ENCODE peak calls at places on chromosomes 16 and 17, in ten cellular contexts. N is H9, A is WERI-Rb-1, Z is A549, F is fibroblast of pulmonary artery, P is MM.1S, R is heart right ventricle, B is kidney epithelial cell, C is pancreas, J is lower leg skin. I is an unnamed sample.

GRCh38 chr16:87389245-87389644 is 2.9 kb upstream of the MAP1LC3B start:
- DNase-seq in N (no peak), A (peak), Z (no peak), F (no peak), P (no peak), R (no peak), B (no peak), C (peak), J (no peak), I (no peak)

GRCh38 chr17:78325076-78325712 is 34.7 kb downstream of the SOCS3 start:
- DNase-seq in N (no peak), A (no peak), Z (no peak), F (peak), P (no peak), R (peak), B (no peak), C (no peak), J (no peak), I (no peak)

GRCh38 chr17:57283203-57283971 is 27.1 kb downstream of the MSI2 start:
- DNase-seq in N (no peak), A (no peak), Z (no peak), F (no peak), P (no peak), R (no peak), B (no peak), C (no peak), J (no peak), I (no peak)

GRCh38 chr16:2692251-2692947 is 10.1 kb downstream of the KCTD5 start:
- DNase-seq in N (no peak), A (no peak), Z (no peak), F (no peak), P (no peak), R (peak), B (no peak), C (no peak), J (no peak), I (no peak)

GRCh38 chr16:57624044-57624688 is 4.3 kb upstream of the ADGRG1 start:
- DNase-seq in N (no peak), A (no peak), Z (no peak), F (peak), P (no peak), R (no peak), B (peak), C (no peak), J (no peak), I (no peak)

GRCh38 chr17:36070427-36070826 is 6.4 kb downstream of the CCL18 start:
- DNase-seq in N (no peak), A (no peak), Z (no peak), F (no peak), P (no peak), R (no peak), B (no peak), C (no peak), J (no peak), I (no peak)

GRCh38 chr17:48728232-48729231 is at the start of gene HOXB13:
- DNase-seq in N (peak), A (peak), Z (peak), F (peak), P (peak), R (peak), B (no peak), C (no peak), J (no peak), I (no peak)

GRCh38 chr17:61208301-61209098 is 191.1 kb upstream of the TBX2 start:
- DNase-seq in N (no peak), A (no peak), Z (no peak), F (peak), P (no peak), R (no peak), B (no peak), C (no peak), J (no peak), I (no peak)

GRCh38 chr16:59046335-59046734 is 312.2 kb upstream of the GOT2 start:
- DNase-seq in N (no peak), A (no peak), Z (no peak), F (no peak), P (no peak), R (no peak), B (no peak), C (no peak), J (no peak), I (no peak)

GRCh38 chr16:22388101-22388644 is 13.8 kb upstream of the CDR2 start:
- DNase-seq in N (no peak), A (no peak), Z (no peak), F (no peak), P (no peak), R (no peak), B (no peak), C (no peak), J (no peak), I (no peak)

GRCh38 chr17:71412803-71413202 is 708.0 kb upstream of the SOX9 start:
- DNase-seq in N (no peak), A (no peak), Z (peak), F (peak), P (no peak), R (no peak), B (peak), C (no peak), J (no peak), I (no peak)

GRCh38 chr16:51416921-51417320 is 265.9 kb upstream of the SALL1 start:
- DNase-seq in N (no peak), A (no peak), Z (no peak), F (peak), P (no peak), R (no peak), B (no peak), C (no peak), J (no peak), I (no peak)

GRCh38 chr17:56247816-56248215 is 94.5 kb downstream of the ANKFN1 start:
- DNase-seq in N (no peak), A (peak), Z (no peak), F (no peak), P (no peak), R (no peak), B (no peak), C (no peak), J (no peak), I (no peak)

GRCh38 chr16:2019500-2019899 is at the start of gene NPW:
- DNase-seq in N (no peak), A (no peak), Z (no peak), F (no peak), P (no peak), R (no peak), B (no peak), C (no peak), J (no peak), I (no peak)

GRCh38 chr16:74216319-74216718 is 80.3 kb upstream of the PSMD7 start:
- DNase-seq in N (no peak), A (no peak), Z (no peak), F (peak), P (no peak), R (no peak), B (no peak), C (no peak), J (no peak), I (no peak)

GRCh38 chr16:61820398-61820797 is 215.8 kb downstream of the CDH8 start:
- DNase-seq in N (no peak), A (no peak), Z (no peak), F (peak), P (peak), R (no peak), B (peak), C (no peak), J (no peak), I (no peak)

GRCh38 chr16:49183911-49184310 is 97.7 kb downstream of the CBLN1 start:
- DNase-seq in N (peak), A (peak), Z (peak), F (no peak), P (peak), R (no peak), B (no peak), C (no peak), J (no peak), I (no peak)

GRCh38 chr17:60559659-60559994 is 33.6 kb upstream of the APPBP2 start:
- DNase-seq in N (no peak), A (no peak), Z (no peak), F (no peak), P (no peak), R (no peak), B (no peak), C (no peak), J (no peak), I (no peak)

GRCh38 chr17:43584666-43585102 is 38.5 kb upstream of the ETV4 start:
- DNase-seq in N (no peak), A (no peak), Z (no peak), F (peak), P (no peak), R (no peak), B (no peak), C (no peak), J (no peak), I (no peak)

DNA sequence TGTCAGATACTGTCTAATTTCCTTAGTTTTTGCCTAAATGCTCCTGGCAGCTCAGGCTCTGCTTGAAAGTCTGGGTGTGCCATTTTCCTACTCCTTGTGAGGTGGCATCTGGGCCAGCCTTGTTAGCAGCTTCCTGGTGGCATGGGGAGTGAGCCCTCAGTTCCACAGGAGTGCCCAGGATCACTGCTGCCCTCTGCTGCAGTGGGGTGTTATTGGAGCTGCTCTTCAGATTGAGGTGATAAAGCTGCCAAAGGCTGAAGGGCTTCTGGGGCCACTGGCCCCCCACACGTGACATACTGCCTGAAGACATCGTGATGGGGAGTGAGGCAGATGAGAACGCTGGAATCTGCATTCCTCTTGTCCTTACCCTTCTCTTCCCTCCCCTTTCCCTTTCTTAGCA is 27.4 kb downstream of the CEP95 start:
- DNase-seq in N (no peak), A (peak), Z (peak), F (no peak), P (no peak), R (no peak), B (no peak), C (no peak), J (no peak), I (no peak)
- TF ChIP-seq CTCF in N (no peak), A (peak), Z (peak), F (peak), P (no peak), R (no peak), B (peak), C (no peak), J (no peak), I (peak)

DNA sequence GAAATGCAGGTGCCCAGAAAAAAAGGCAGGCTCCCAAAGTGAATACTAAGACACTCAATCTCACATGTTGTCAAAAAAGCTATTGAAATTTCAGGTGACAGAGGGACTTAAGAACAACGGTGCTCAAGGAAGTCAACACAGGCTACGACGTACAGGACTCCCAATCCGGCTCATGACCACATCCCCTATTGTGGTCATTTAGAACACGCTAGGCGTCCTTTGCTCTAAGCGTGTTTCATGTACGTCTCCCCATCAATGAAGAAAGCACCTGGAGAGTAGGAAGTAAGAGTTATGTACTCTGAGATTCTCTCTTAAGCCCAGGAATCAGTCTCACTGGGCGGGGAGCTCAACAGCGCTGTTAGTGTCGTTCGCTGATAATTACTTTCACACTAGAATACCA is 94.1 kb downstream of the MRM3 start:
- DNase-seq in N (no peak), A (no peak), Z (no peak), F (no peak), P (no peak), R (no peak), B (no peak), C (no peak), J (no peak), I (peak)
- TF ChIP-seq CTCF in N (no peak), A (no peak), Z (no peak), F (no peak), P (peak), R (no peak), B (no peak), C (no peak), J (no peak), I (no peak)

GRCh38 chr17:4553669-4554068 is 1.5 kb downstream of the MYBBP1A start:
- DNase-seq in N (no peak), A (no peak), Z (no peak), F (no peak), P (peak), R (no peak), B (no peak), C (no peak), J (no peak), I (no peak)

GRCh38 chr17:4556996-4557395 is 1.8 kb upstream of the MYBBP1A start:
- DNase-seq in N (no peak), A (no peak), Z (no peak), F (no peak), P (no peak), R (no peak), B (no peak), C (no peak), J (no peak), I (no peak)

GRCh38 chr17:4554441-4554996 is 665 bp downstream of the MYBBP1A start:
- DNase-seq in N (no peak), A (no peak), Z (no peak), F (no peak), P (no peak), R (no peak), B (no peak), C (peak), J (no peak), I (no peak)

GRCh38 chr17:4555863-4556646 is 871 bp upstream of the MYBBP1A start:
- DNase-seq in N (no peak), A (no peak), Z (no peak), F (no peak), P (no peak), R (no peak), B (no peak), C (no peak), J (no peak), I (no peak)

GRCh38 chr17:4554997-4555799 is at the start of gene MYBBP1A:
- DNase-seq in N (peak), A (peak), Z (peak), F (peak), P (peak), R (peak), B (peak), C (peak), J (peak), I (peak)
- TF ChIP-seq CTCF in N (peak), A (peak), Z (no peak), F (peak), P (peak), R (peak), B (peak), C (no peak), J (no peak), I (no peak)

DNA sequence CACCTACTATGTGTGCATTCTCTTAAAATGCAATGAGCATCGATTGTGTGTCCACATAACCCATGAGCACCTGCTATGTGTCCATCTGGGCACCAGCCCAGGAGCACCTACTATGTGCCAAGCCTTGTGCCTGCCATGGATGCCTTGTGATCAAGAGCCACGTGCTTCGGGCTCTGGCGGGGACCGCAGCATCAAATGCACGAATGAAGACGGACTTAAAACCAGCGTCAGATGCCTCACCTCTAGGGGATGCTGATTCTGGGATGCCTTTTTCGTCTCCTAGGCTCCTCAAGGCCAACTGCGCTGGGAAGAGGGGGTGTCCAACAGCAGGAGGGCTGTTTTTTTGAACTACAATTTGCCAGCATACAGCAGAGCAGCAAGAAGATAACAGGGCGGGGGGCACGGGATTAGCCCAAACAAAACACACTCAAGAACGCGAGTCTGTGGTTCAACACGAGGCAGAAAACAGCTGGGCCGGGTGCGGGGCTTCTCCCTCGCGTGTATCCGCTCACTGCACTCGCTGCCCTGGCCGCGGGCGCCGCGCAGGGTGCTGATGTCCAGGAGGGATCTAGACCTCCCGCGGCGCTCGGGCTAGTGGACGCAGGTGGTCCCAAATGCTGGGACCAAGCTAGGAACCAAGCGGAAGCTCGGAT is 1.2 kb upstream of the GLIS2 start:
- DNase-seq in N (peak), A (no peak), Z (peak), F (peak), P (no peak), R (no peak), B (no peak), C (peak), J (no peak), I (no peak)
- TF ChIP-seq CTCF in N (no peak), A (peak), Z (no peak), F (no peak), P (no peak), R (no peak), B (no peak), C (no peak), J (no peak), I (no peak)

GRCh38 chr17:9628509-9628908 is 16.8 kb upstream of the USP43 start:
- DNase-seq in N (no peak), A (no peak), Z (no peak), F (no peak), P (no peak), R (no peak), B (no peak), C (no peak), J (no peak), I (no peak)

GRCh38 chr17:9622961-9623360 is 22.4 kb upstream of the USP43 start:
- DNase-seq in N (no peak), A (no peak), Z (no peak), F (no peak), P (no peak), R (no peak), B (no peak), C (no peak), J (no peak), I (no peak)
- TF ChIP-seq CTCF in N (no peak), A (no peak), Z (no peak), F (no peak), P (no peak), R (no peak), B (no peak), C (no peak), J (no peak), I (no peak)

GRCh38 chr16:85056211-85056748 is 28.7 kb downstream of the KIAA0513 start:
- DNase-seq in N (peak), A (peak), Z (no peak), F (peak), P (no peak), R (no peak), B (no peak), C (no peak), J (no peak), I (no peak)
- TF ChIP-seq CTCF in N (peak), A (peak), Z (no peak), F (peak), P (no peak), R (peak), B (peak), C (no peak), J (no peak), I (peak)

GRCh38 chr17:40318835-40319332 is 9.9 kb downstream of the RARA start:
- DNase-seq in N (no peak), A (no peak), Z (no peak), F (no peak), P (no peak), R (no peak), B (no peak), C (no peak), J (no peak), I (no peak)
- TF ChIP-seq CTCF in N (no peak), A (peak), Z (no peak), F (peak), P (peak), R (peak), B (peak), C (no peak), J (no peak), I (no peak)

GRCh38 chr16:12896562-12896961 is 4.8 kb upstream of the SHISA9 start:
- DNase-seq in N (peak), A (peak), Z (no peak), F (peak), P (peak), R (no peak), B (no peak), C (peak), J (no peak), I (no peak)
- TF ChIP-seq CTCF in N (peak), A (peak), Z (peak), F (peak), P (peak), R (peak), B (peak), C (peak), J (no peak), I (peak)